ENCODE peak calls at places on chromosomes 12 and 14, in seven cellular contexts. I is colonic mucosa, V is SK-N-SH, S is Karpas-422, Z is GM23338, U is tibial artery, X is body of pancreas. M is an unnamed sample.

GRCh38 chr12:11943919-11944318 is 126.8 kb upstream of the BCL2L14 start:
- DNase-seq in S (no peak), V (no peak), Z (no peak), X (no peak), U (no peak), I (peak; percentile 16), M (no peak)

GRCh38 chr12:82647853-82648252 is 38.9 kb upstream of the TMTC2 start:
- DNase-seq in X (no peak), I (no peak), U (no peak), Z (no peak), V (no peak), S (no peak), M (no peak)

GRCh38 chr14:22555573-22556011 is 33.4 kb downstream of the DAD1 start:
- DNase-seq in Z (no peak), I (no peak), U (no peak), X (no peak), V (no peak), S (peak; percentile 59), M (no peak)

GRCh38 chr14:22952418-22952817 is 4.5 kb downstream of the HAUS4 start:
- DNase-seq in Z (no peak), U (no peak), X (no peak), V (no peak), I (no peak), S (no peak), M (no peak)

GRCh38 chr12:62865860-62866407 is 69.0 kb downstream of the PPM1H start:
- DNase-seq in X (no peak), S (no peak), V (no peak), I (no peak), Z (peak; percentile 69), U (no peak), M (no peak)

GRCh38 chr14:103194256-103195045 is 71.2 kb downstream of the TNFAIP2 start:
- DNase-seq in U (peak; percentile 46), Z (no peak), V (no peak), I (no peak), S (no peak), X (no peak), M (no peak)

GRCh38 chr12:18135086-18135485 is 45.1 kb upstream of the RERGL start:
- DNase-seq in U (no peak), Z (no peak), S (no peak), X (no peak), I (no peak), V (no peak), M (no peak)

GRCh38 chr12:123115409-123116111 is 35.3 kb downstream of the PITPNM2 start:
- DNase-seq in S (no peak), X (peak; percentile 49), Z (no peak), V (no peak), U (peak; percentile 83), I (no peak), M (no peak)

GRCh38 chr14:92409069-92409468 is 86.1 kb downstream of the SLC24A4 start:
- DNase-seq in S (no peak), Z (no peak), X (peak; percentile 5), U (peak; percentile 26), V (no peak), I (no peak), M (no peak)

GRCh38 chr12:112191840-112192321 is 66.5 kb downstream of the TRAFD1 start:
- DNase-seq in U (no peak), S (no peak), Z (no peak), I (no peak), V (no peak), X (no peak), M (no peak)

GRCh38 chr12:39329015-39329414 is 113.9 kb downstream of the KIF21A start:
- DNase-seq in X (no peak), Z (no peak), U (no peak), V (no peak), I (no peak), S (no peak), M (peak; percentile 25)

GRCh38 chr14:53432378-53432802 is 279.3 kb upstream of the DDHD1 start:
- DNase-seq in V (peak; percentile 47), Z (peak; percentile 84), U (no peak), S (peak; percentile 84), X (no peak), I (no peak), M (peak; percentile 21)

GRCh38 chr14:32087173-32087861 is 10.2 kb downstream of the ARHGAP5 start:
- DNase-seq in U (no peak), I (no peak), Z (peak; percentile 73), V (no peak), S (no peak), X (no peak), M (no peak)

GRCh38 chr14:65062096-65063075 is 39.9 kb downstream of the MAX start:
- DNase-seq in X (no peak), U (no peak), I (no peak), Z (no peak), S (no peak), V (no peak), M (no peak)

GRCh38 chr12:5318874-5319273 is 113.0 kb upstream of the NTF3 start:
- DNase-seq in U (no peak), V (no peak), I (peak; percentile 43), S (no peak), Z (no peak), X (no peak), M (no peak)

GRCh38 chr14:104792945-104793702 is 2.4 kb downstream of the AKT1 start:
- DNase-seq in S (no peak), V (no peak), I (no peak), X (no peak), Z (peak; percentile 64), U (no peak), M (no peak)

DNA sequence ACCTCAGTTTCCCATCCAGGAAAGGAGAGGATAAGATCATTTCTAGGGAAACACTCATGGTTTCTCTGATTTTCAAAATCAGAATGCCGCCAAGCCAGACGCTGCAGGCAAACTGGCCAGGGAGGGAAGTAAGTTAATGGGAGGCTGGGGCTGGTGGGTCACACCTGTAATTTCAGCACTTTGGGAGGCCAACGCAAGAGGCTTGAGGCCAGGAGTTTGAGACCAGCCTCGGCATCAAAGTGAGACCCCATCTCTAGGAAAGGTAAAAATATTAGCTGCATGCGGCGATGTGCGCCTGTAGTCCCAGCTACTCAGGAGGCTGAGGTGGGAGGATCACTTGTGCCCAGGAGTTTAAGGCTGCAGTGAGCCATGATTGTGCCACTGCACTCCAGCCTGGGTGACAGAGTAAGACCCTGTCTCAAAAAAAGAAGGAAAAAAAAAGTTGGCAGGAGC is 587 bp downstream of the SELPLG start:
- DNase-seq in U (no peak), V (no peak), S (no peak), Z (no peak), I (no peak), X (no peak), M (no peak)
- H3K4me3 ChIP-seq in U (peak overlapping the region; percentile 14), V (no peak overlapping the region), S (peak overlapping the region; percentile 30), Z (no peak overlapping the region), I (peak overlapping the region; percentile 27), X (no peak overlapping the region), M (no peak overlapping the region)

DNA sequence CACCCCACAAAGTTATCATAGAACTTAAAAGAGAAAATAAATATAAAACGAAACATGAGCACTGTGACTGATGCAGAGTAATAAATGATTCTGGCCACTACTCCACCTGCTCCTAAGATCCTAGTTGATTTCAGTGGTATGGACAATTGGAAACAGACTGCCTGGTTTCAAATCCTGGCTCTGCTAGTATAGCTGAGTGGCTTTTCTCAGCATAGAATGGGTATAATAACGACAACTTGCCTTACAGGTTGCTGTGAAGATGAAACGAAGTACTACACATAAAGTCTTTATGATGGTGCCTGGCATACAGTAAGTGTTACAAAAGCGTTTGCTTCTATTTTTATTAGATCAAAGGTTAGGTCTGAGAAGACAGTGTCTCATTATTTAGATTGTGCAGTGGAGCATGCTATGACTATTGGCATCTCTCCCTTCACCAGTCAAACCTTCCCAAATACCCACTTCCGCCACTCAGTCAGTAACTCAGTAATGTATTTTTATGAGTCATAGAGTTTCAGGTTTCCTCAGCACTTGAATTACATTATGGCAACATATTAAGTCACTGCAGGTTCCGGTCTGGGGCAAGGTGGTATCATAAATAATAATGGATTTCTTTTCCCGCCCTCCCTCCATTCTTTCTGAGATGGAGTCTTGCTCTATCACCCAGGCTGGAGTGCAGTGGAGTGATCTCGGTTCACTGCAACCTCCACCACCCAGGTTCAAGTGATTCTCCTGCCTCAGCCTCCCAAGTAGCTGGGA is 29.7 kb upstream of the NR2C1 start:
- DNase-seq in V (no peak), S (peak; percentile 67), U (no peak), I (peak; percentile 31), Z (no peak), X (no peak), M (no peak)
- H3K4me1 ChIP-seq in V (peaks cover 7% of the 10 kb centered on the region), S (peaks cover 19% of the 10 kb centered on the region), U (no peaks in the 10 kb centered on the region), I (no peaks in the 10 kb centered on the region), Z (no peaks in the 10 kb centered on the region), X (peaks cover 6% of the 10 kb centered on the region), M (peaks cover 3% of the 10 kb centered on the region)

GRCh38 chr12:9149372-9149771 is 33.7 kb upstream of the A2M start:
- DNase-seq in S (peak; percentile 57), V (no peak), Z (peak; percentile 74), U (no peak), X (no peak), I (no peak), M (no peak)
- H3K4me3 ChIP-seq in S (no peak overlapping the region), V (no peak overlapping the region), Z (no peak overlapping the region), U (no peak overlapping the region), X (no peak overlapping the region), I (no peak overlapping the region), M (no peak overlapping the region)

GRCh38 chr12:69511469-69511868 is 41.3 kb downstream of the FRS2 start:
- DNase-seq in X (no peak), Z (no peak), V (no peak), I (no peak), U (no peak), S (no peak), M (no peak)

GRCh38 chr12:69511870-69512269 is 41.7 kb downstream of the FRS2 start:
- DNase-seq in Z (no peak), I (no peak), U (no peak), V (no peak), S (no peak), X (no peak), M (no peak)

GRCh38 chr12:69509308-69509736 is 39.1 kb downstream of the FRS2 start:
- DNase-seq in U (no peak), I (no peak), S (no peak), Z (no peak), V (peak; percentile 40), X (no peak), M (no peak)

GRCh38 chr12:69510176-69510827 is 40.1 kb downstream of the FRS2 start:
- DNase-seq in I (no peak), X (peak; percentile 71), Z (no peak), U (no peak), S (no peak), V (no peak), M (no peak)

GRCh38 chr12:69511016-69511415 is 40.8 kb downstream of the FRS2 start:
- DNase-seq in S (no peak), Z (no peak), V (no peak), X (no peak), I (no peak), U (no peak), M (no peak)
- H3K4me1 ChIP-seq in S (peaks cover 63% of the 10 kb centered on the region), Z (peaks cover 54% of the 10 kb centered on the region), V (peaks cover 36% of the 10 kb centered on the region), X (peaks cover 46% of the 10 kb centered on the region), I (no peaks in the 10 kb centered on the region), U (no peaks in the 10 kb centered on the region), M (peaks cover 44% of the 10 kb centered on the region)